ENCODE peak calls at places on chromosome 17, in five cellular contexts. One of them, this sample, is unnamed.

GRCh38 chr17:61208301-61209098 is 191.1 kb upstream of the TBX2 start:
- DNase-seq in kidney epithelial cell: no peak
- DNase-seq in cardiac fibroblast: peak; percentile 34
- DNase-seq in adrenal gland: no peak
- DNase-seq in ovary: no peak
- DNase-seq in this sample: no peak

GRCh38 chr17:69250641-69251040 is 22.0 kb upstream of the ABCA10 start:
- DNase-seq in kidney epithelial cell: no peak
- DNase-seq in cardiac fibroblast: peak; percentile 23
- DNase-seq in adrenal gland: no peak
- DNase-seq in ovary: no peak
- DNase-seq in this sample: no peak

GRCh38 chr17:58204796-58205195 is 12.3 kb downstream of the EPX start:
- DNase-seq in kidney epithelial cell: no peak
- DNase-seq in cardiac fibroblast: no peak
- DNase-seq in adrenal gland: no peak
- DNase-seq in ovary: no peak
- DNase-seq in this sample: no peak

GRCh38 chr17:57090560-57091185 is 5.6 kb downstream of the AKAP1 start:
- DNase-seq in kidney epithelial cell: no peak
- DNase-seq in cardiac fibroblast: peak; percentile 34
- DNase-seq in adrenal gland: no peak
- DNase-seq in ovary: no peak
- DNase-seq in this sample: no peak

GRCh38 chr17:63696381-63696961 is 3.5 kb downstream of the LIMD2 start:
- DNase-seq in kidney epithelial cell: no peak
- DNase-seq in cardiac fibroblast: peak; percentile 55
- DNase-seq in adrenal gland: peak; percentile 40
- DNase-seq in ovary: no peak
- DNase-seq in this sample: no peak

GRCh38 chr17:15456972-15457722 is 10.3 kb downstream of the CDRT4 start:
- DNase-seq in kidney epithelial cell: no peak
- DNase-seq in cardiac fibroblast: peak; percentile 90
- DNase-seq in adrenal gland: no peak
- DNase-seq in ovary: peak; percentile 70
- DNase-seq in this sample: no peak

GRCh38 chr17:83012161-83012800 is 67.1 kb upstream of the METRNL start:
- DNase-seq in kidney epithelial cell: no peak
- DNase-seq in cardiac fibroblast: no peak
- DNase-seq in adrenal gland: no peak
- DNase-seq in ovary: no peak
- DNase-seq in this sample: no peak

GRCh38 chr17:10316986-10317834 is 55.6 kb downstream of the MYH13 start:
- DNase-seq in kidney epithelial cell: no peak
- DNase-seq in cardiac fibroblast: peak; percentile 79
- DNase-seq in adrenal gland: peak; percentile 69
- DNase-seq in ovary: peak; percentile 46
- DNase-seq in this sample: no peak

GRCh38 chr17:6353161-6353560 is 81.8 kb downstream of the AIPL1 start:
- DNase-seq in kidney epithelial cell: no peak
- DNase-seq in cardiac fibroblast: no peak
- DNase-seq in adrenal gland: no peak
- DNase-seq in ovary: no peak
- DNase-seq in this sample: no peak

GRCh38 chr17:6439951-6440350 is 4.3 kb upstream of the PIMREG start:
- DNase-seq in kidney epithelial cell: peak; percentile 48
- DNase-seq in cardiac fibroblast: no peak
- DNase-seq in adrenal gland: no peak
- DNase-seq in ovary: no peak
- DNase-seq in this sample: no peak

GRCh38 chr17:43543771-43544575 is 2.2 kb downstream of the ETV4 start:
- DNase-seq in kidney epithelial cell: no peak
- DNase-seq in cardiac fibroblast: no peak
- DNase-seq in adrenal gland: no peak
- DNase-seq in ovary: no peak
- DNase-seq in this sample: no peak

GRCh38 chr17:3963214-3964201 is 729 bp downstream of the ATP2A3 start:
- DNase-seq in kidney epithelial cell: no peak
- DNase-seq in cardiac fibroblast: no peak
- DNase-seq in adrenal gland: no peak
- DNase-seq in ovary: no peak
- DNase-seq in this sample: peak; percentile 72

GRCh38 chr17:52606098-52606497 is 447.6 kb upstream of the CA10 start:
- DNase-seq in kidney epithelial cell: peak; percentile 5
- DNase-seq in cardiac fibroblast: peak; percentile 58
- DNase-seq in adrenal gland: no peak
- DNase-seq in ovary: no peak
- DNase-seq in this sample: no peak

GRCh38 chr17:72608436-72608835 is 484.1 kb downstream of the SLC39A11 start:
- DNase-seq in kidney epithelial cell: no peak
- DNase-seq in cardiac fibroblast: no peak
- DNase-seq in adrenal gland: no peak
- DNase-seq in ovary: no peak
- DNase-seq in this sample: no peak

GRCh38 chr17:13395346-13395745 is 206.4 kb downstream of the HS3ST3A1 start:
- DNase-seq in kidney epithelial cell: no peak
- DNase-seq in cardiac fibroblast: no peak
- DNase-seq in adrenal gland: no peak
- DNase-seq in ovary: no peak
- DNase-seq in this sample: no peak

GRCh38 chr17:36599546-36600250 is 1.7 kb upstream of the MRM1 start:
- DNase-seq in kidney epithelial cell: no peak
- DNase-seq in cardiac fibroblast: no peak
- DNase-seq in adrenal gland: no peak
- DNase-seq in ovary: no peak
- DNase-seq in this sample: no peak

GRCh38 chr17:78137392-78138203 is 7.0 kb downstream of the TMC8 start:
- DNase-seq in kidney epithelial cell: no peak
- DNase-seq in cardiac fibroblast: no peak
- DNase-seq in adrenal gland: no peak
- DNase-seq in ovary: no peak
- DNase-seq in this sample: no peak

GRCh38 chr17:65181237-65182061 is 44.3 kb downstream of the RGS9 start:
- DNase-seq in kidney epithelial cell: no peak
- DNase-seq in cardiac fibroblast: no peak
- DNase-seq in adrenal gland: no peak
- DNase-seq in ovary: no peak
- DNase-seq in this sample: no peak

GRCh38 chr17:4038076-4038475 is 73.8 kb upstream of the ATP2A3 start:
- DNase-seq in kidney epithelial cell: no peak
- DNase-seq in cardiac fibroblast: no peak
- DNase-seq in adrenal gland: no peak
- DNase-seq in ovary: no peak
- DNase-seq in this sample: no peak

GRCh38 chr17:56994009-56994792 is 16.3 kb downstream of the SCPEP1 start:
- DNase-seq in kidney epithelial cell: no peak
- DNase-seq in cardiac fibroblast: peak; percentile 54
- DNase-seq in adrenal gland: no peak
- DNase-seq in ovary: no peak
- DNase-seq in this sample: no peak

GRCh38 chr17:74731347-74731605 is 5.8 kb upstream of the RAB37 start:
- DNase-seq in kidney epithelial cell: no peak
- DNase-seq in cardiac fibroblast: no peak
- DNase-seq in adrenal gland: no peak
- DNase-seq in ovary: no peak
- DNase-seq in this sample: no peak

GRCh38 chr17:56176101-56176500 is 22.8 kb downstream of the ANKFN1 start:
- DNase-seq in kidney epithelial cell: no peak
- DNase-seq in cardiac fibroblast: no peak
- DNase-seq in adrenal gland: no peak
- DNase-seq in ovary: no peak
- DNase-seq in this sample: no peak

GRCh38 chr17:74799097-74799496 is 23.0 kb upstream of the NAT9 start:
- DNase-seq in kidney epithelial cell: no peak
- DNase-seq in cardiac fibroblast: no peak
- DNase-seq in adrenal gland: no peak
- DNase-seq in ovary: no peak
- DNase-seq in this sample: no peak

GRCh38 chr17:38702900-38703741 is 2.0 kb upstream of the MLLT6 start:
- DNase-seq in kidney epithelial cell: no peak
- DNase-seq in cardiac fibroblast: no peak
- DNase-seq in adrenal gland: peak; percentile 56
- DNase-seq in ovary: no peak
- DNase-seq in this sample: peak; percentile 31

GRCh38 chr17:82915697-82916027 is 75.8 kb upstream of the ZNF750 start:
- DNase-seq in kidney epithelial cell: no peak
- DNase-seq in cardiac fibroblast: no peak
- DNase-seq in adrenal gland: no peak
- DNase-seq in ovary: no peak
- DNase-seq in this sample: peak; percentile 30

GRCh38 chr17:44363613-44364159 is at the start of gene FAM171A2:
- DNase-seq in kidney epithelial cell: no peak
- DNase-seq in cardiac fibroblast: peak; percentile 64
- DNase-seq in adrenal gland: no peak
- DNase-seq in ovary: peak; percentile 68
- DNase-seq in this sample: peak; percentile 78

GRCh38 chr17:36921131-36921851 is 16.0 kb upstream of the LHX1 start:
- DNase-seq in kidney epithelial cell: peak; percentile 95
- DNase-seq in cardiac fibroblast: peak; percentile 58
- DNase-seq in adrenal gland: no peak
- DNase-seq in ovary: no peak
- DNase-seq in this sample: no peak

GRCh38 chr17:76911299-76912007 is 43.2 kb downstream of the MGAT5B start:
- DNase-seq in kidney epithelial cell: no peak
- DNase-seq in cardiac fibroblast: no peak
- DNase-seq in adrenal gland: no peak
- DNase-seq in ovary: no peak
- DNase-seq in this sample: no peak

GRCh38 chr17:36847293-36847645 is 90.0 kb upstream of the LHX1 start:
- DNase-seq in kidney epithelial cell: no peak
- DNase-seq in cardiac fibroblast: no peak
- DNase-seq in adrenal gland: no peak
- DNase-seq in ovary: no peak
- DNase-seq in this sample: no peak

GRCh38 chr17:36978810-36979584 is 30.2 kb downstream of the AATF start:
- DNase-seq in kidney epithelial cell: no peak
- DNase-seq in cardiac fibroblast: peak; percentile 8
- DNase-seq in adrenal gland: no peak
- DNase-seq in ovary: no peak
- DNase-seq in this sample: no peak

GRCh38 chr17:50681260-50682200 is 26.2 kb downstream of the ANKRD40 start:
- DNase-seq in kidney epithelial cell: no peak
- DNase-seq in cardiac fibroblast: peak; percentile 86
- DNase-seq in adrenal gland: peak; percentile 77
- DNase-seq in ovary: peak; percentile 71
- DNase-seq in this sample: no peak
- TF ChIP-seq CTCF in kidney epithelial cell: peak; percentile 75
- TF ChIP-seq CTCF in cardiac fibroblast: peak; percentile 79
- TF ChIP-seq CTCF in adrenal gland: no peak
- TF ChIP-seq CTCF in ovary: peak; percentile 63
- TF ChIP-seq CTCF in this sample: no peak

GRCh38 chr17:40500709-40501108 is 714 bp downstream of the TNS4 start:
- DNase-seq in kidney epithelial cell: no peak
- DNase-seq in cardiac fibroblast: no peak
- DNase-seq in adrenal gland: no peak
- DNase-seq in ovary: no peak
- DNase-seq in this sample: no peak
- TF ChIP-seq CTCF in kidney epithelial cell: no peak
- TF ChIP-seq CTCF in cardiac fibroblast: no peak
- TF ChIP-seq CTCF in adrenal gland: no peak
- TF ChIP-seq CTCF in ovary: no peak
- TF ChIP-seq CTCF in this sample: no peak

DNA sequence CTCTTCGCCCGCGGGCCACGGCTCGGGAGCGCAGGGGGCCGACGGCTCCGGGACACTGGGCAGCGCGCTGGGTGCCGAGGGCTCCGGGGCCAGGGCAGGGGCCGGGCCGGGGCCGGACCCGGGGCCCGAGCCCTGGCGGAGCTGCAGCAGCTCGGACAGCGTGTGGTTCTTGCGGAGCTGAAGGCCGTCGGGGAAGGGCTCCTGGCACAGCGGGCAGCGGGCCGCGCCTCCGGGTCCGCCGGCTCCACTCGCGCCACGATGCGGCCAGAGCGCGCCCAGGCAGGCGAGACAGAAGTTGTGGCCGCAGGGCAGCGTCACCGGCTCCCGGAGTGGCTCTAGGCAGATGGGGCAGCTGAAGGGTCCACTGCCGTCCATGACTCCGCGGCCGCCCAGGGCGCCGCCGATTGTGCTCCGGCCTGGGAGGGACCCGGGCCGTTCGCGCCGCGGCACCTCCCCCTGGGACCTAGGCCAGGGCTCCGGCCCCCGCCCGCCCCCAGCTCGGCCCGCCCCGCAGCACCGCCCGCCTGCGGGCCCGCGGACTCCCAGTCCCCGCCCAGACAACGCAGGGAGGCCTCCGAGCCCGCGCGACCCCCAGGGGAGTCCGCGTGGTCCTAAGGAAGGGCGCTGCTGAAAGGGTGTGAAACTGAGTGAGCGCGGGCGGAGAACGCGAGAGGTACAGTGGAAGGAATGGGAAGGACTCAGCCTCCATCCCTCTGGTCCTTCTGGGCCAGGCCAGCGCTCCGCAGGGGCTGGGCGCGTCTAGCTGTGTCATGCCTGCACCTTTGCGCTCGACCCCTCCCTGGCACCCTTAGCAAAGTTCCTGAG is at the start of gene TRIM47:
- DNase-seq in kidney epithelial cell: no peak
- DNase-seq in cardiac fibroblast: peak; percentile 88
- DNase-seq in adrenal gland: peak; percentile 61
- DNase-seq in ovary: peak; percentile 79
- DNase-seq in this sample: no peak
- TF ChIP-seq CTCF in kidney epithelial cell: no peak
- TF ChIP-seq CTCF in cardiac fibroblast: peak; percentile 23
- TF ChIP-seq CTCF in adrenal gland: no peak
- TF ChIP-seq CTCF in ovary: peak; percentile 7
- TF ChIP-seq CTCF in this sample: no peak

DNA sequence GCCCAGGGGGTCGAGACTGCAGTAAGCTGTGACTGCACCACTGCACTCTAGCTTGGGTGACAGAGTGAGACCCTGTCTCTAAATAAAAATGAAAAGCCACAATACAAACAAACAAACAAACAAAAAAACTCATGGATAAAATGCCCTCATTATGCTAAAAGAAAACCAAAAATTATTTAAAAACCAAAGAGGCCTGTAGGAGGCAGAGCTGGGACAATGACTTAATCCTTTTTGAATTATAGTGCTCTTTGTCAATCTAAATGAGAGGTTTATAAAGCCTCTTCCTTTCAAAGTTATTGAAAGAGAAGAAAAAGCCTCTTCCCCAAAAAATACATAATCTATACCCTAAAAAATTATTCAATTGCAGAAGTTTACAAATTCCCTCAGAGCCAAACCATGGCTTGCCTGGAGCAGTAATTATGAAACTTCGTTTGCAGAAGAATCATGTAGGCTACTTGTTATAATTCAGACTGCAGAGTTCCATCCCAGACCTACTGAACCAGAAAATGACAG is 18.5 kb downstream of the CRLF3 start:
- DNase-seq in kidney epithelial cell: no peak
- DNase-seq in cardiac fibroblast: no peak
- DNase-seq in adrenal gland: no peak
- DNase-seq in ovary: no peak
- DNase-seq in this sample: no peak
- TF ChIP-seq CTCF in kidney epithelial cell: no peak
- TF ChIP-seq CTCF in cardiac fibroblast: peak; percentile 20
- TF ChIP-seq CTCF in adrenal gland: no peak
- TF ChIP-seq CTCF in ovary: no peak
- TF ChIP-seq CTCF in this sample: no peak